ENCODE peak calls at places on chromosome X, in six cellular contexts. P, C, I, J, D and H are unnamed samples.

GRCh38 chrX:82748901-82749505 is 759.1 kb upstream of the POU3F4 start:
- DNase-seq in D (no peak), I (no peak), C (no peak), J (no peak), P (no peak), H (no peak)

GRCh38 chrX:152640039-152640818 is 2.5 kb downstream of the GABRQ start:
- DNase-seq in J (no peak), D (no peak), I (no peak), P (no peak), C (no peak), H (no peak)

GRCh38 chrX:4936315-4936714 is 1222.9 kb upstream of the PRKX start:
- DNase-seq in C (no peak), D (no peak), I (no peak), P (no peak), J (no peak), H (no peak)

GRCh38 chrX:153057281-153057680 is 1.0 kb downstream of the PNMA3 start:
- DNase-seq in I (no peak), C (no peak), P (no peak), D (no peak), J (no peak), H (no peak)

GRCh38 chrX:12080265-12080664 is 58.0 kb upstream of the FRMPD4 start:
- DNase-seq in C (no peak), D (no peak), I (no peak), J (peak), P (no peak), H (no peak)

GRCh38 chrX:34559325-34559724 is 97.8 kb downstream of the TMEM47 start:
- DNase-seq in C (no peak), J (no peak), P (no peak), I (no peak), D (no peak), H (no peak)

GRCh38 chrX:154384284-154384892 is 5.3 kb downstream of the EMD start:
- DNase-seq in P (no peak), C (no peak), J (no peak), I (no peak), D (no peak), H (no peak)

GRCh38 chrX:118872102-118872566 is 48.5 kb downstream of the ZCCHC12 start:
- DNase-seq in C (no peak), I (peak), J (no peak), P (no peak), D (no peak), H (no peak)

GRCh38 chrX:53621418-53621986 is 65.0 kb downstream of the HUWE1 start:
- DNase-seq in I (no peak), J (no peak), P (no peak), C (no peak), D (no peak), H (no peak)

GRCh38 chrX:2627272-2627867 is 63.7 kb upstream of the CD99 start:
- DNase-seq in I (no peak), J (peak), C (no peak), D (no peak), P (peak), H (no peak)

GRCh38 chrX:50721771-50722521 is 92.0 kb downstream of the SHROOM4 start:
- DNase-seq in C (no peak), I (no peak), D (no peak), J (no peak), P (no peak), H (no peak)

GRCh38 chrX:40099046-40099968 is 1.5 kb upstream of the BCOR start:
- DNase-seq in J (peak), D (no peak), C (no peak), P (no peak), I (no peak), H (no peak)

GRCh38 chrX:88425739-88426138 is 321.3 kb upstream of the CPXCR1 start:
- DNase-seq in I (no peak), P (no peak), C (no peak), D (no peak), J (no peak), H (no peak)

GRCh38 chrX:85992811-85993229 is 54.5 kb downstream of the CHM start:
- DNase-seq in D (no peak), P (no peak), C (no peak), J (no peak), I (no peak), H (no peak)

GRCh38 chrX:87518504-87518903 is 902 bp downstream of the KLHL4 start:
- DNase-seq in J (no peak), I (no peak), P (no peak), C (no peak), D (no peak), H (no peak)

GRCh38 chrX:47831788-47832187 is 4.9 kb upstream of the ZNF81 start:
- DNase-seq in J (peak), P (peak), D (no peak), C (no peak), I (peak), H (peak)

GRCh38 chrX:21490341-21490740 is 116.1 kb downstream of the CNKSR2 start:
- DNase-seq in I (no peak), C (no peak), D (no peak), P (no peak), J (no peak), H (no peak)

GRCh38 chrX:115713465-115713864 is 152.5 kb downstream of the PLS3 start:
- DNase-seq in C (no peak), I (no peak), J (no peak), P (no peak), D (no peak), H (no peak)

GRCh38 chrX:115373308-115373707 is 83.8 kb downstream of the LUZP4 start:
- DNase-seq in J (no peak), D (no peak), C (no peak), I (no peak), P (no peak), H (no peak)